ENCODE peak calls at places on chromosomes 5 and 9, in eight cellular contexts. One of them, this sample, is unnamed.
A peak's percentile ranks its signal among the peaks of the same experiment; 100 is the strongest.

GRCh38 chr9:13899924-13900323 is 414.0 kb downstream of the NFIB start:
- DNase-seq in NCI-H1930: no peak
- DNase-seq in tibial nerve: no peak
- DNase-seq in WERI-Rb-1: peak; percentile 60
- DNase-seq in activated T-cell treated with anti-CD3 and anti-CD28 coated beads for 1 hour: no peak
- DNase-seq in smooth muscle cell of the brain vasculature: no peak
- DNase-seq in H9: no peak
- DNase-seq in Daoy: no peak
- DNase-seq in this sample: no peak

GRCh38 chr5:53877243-53877642 is 316.8 kb downstream of the NDUFS4 start:
- DNase-seq in activated T-cell treated with anti-CD3 and anti-CD28 coated beads for 1 hour: no peak
- DNase-seq in Daoy: peak; percentile 43
- DNase-seq in NCI-H1930: no peak
- DNase-seq in tibial nerve: no peak
- DNase-seq in H9: no peak
- DNase-seq in WERI-Rb-1: no peak
- DNase-seq in smooth muscle cell of the brain vasculature: no peak
- DNase-seq in this sample: no peak

GRCh38 chr5:555058-555623 is 30.9 kb upstream of the SLC9A3 start:
- DNase-seq in smooth muscle cell of the brain vasculature: no peak
- DNase-seq in Daoy: peak; percentile 34
- DNase-seq in WERI-Rb-1: peak; percentile 8
- DNase-seq in H9: no peak
- DNase-seq in NCI-H1930: no peak
- DNase-seq in activated T-cell treated with anti-CD3 and anti-CD28 coated beads for 1 hour: no peak
- DNase-seq in tibial nerve: no peak
- DNase-seq in this sample: no peak

GRCh38 chr5:60852940-60853339 is 8.9 kb upstream of the ELOVL7 start:
- DNase-seq in H9: no peak
- DNase-seq in WERI-Rb-1: no peak
- DNase-seq in tibial nerve: no peak
- DNase-seq in activated T-cell treated with anti-CD3 and anti-CD28 coated beads for 1 hour: no peak
- DNase-seq in smooth muscle cell of the brain vasculature: no peak
- DNase-seq in NCI-H1930: no peak
- DNase-seq in Daoy: no peak
- DNase-seq in this sample: no peak

GRCh38 chr9:96209407-96210031 is 92.5 kb downstream of the HSD17B3 start:
- DNase-seq in smooth muscle cell of the brain vasculature: no peak
- DNase-seq in WERI-Rb-1: no peak
- DNase-seq in NCI-H1930: no peak
- DNase-seq in H9: no peak
- DNase-seq in tibial nerve: no peak
- DNase-seq in Daoy: no peak
- DNase-seq in activated T-cell treated with anti-CD3 and anti-CD28 coated beads for 1 hour: no peak
- DNase-seq in this sample: no peak

GRCh38 chr9:6938447-6938846 is 180.7 kb downstream of the KDM4C start:
- DNase-seq in activated T-cell treated with anti-CD3 and anti-CD28 coated beads for 1 hour: no peak
- DNase-seq in Daoy: peak; percentile 75
- DNase-seq in NCI-H1930: no peak
- DNase-seq in smooth muscle cell of the brain vasculature: peak; percentile 69
- DNase-seq in WERI-Rb-1: no peak
- DNase-seq in H9: no peak
- DNase-seq in tibial nerve: no peak
- DNase-seq in this sample: peak; percentile 68

GRCh38 chr9:4344946-4345345 is 45.1 kb upstream of the GLIS3 start:
- DNase-seq in tibial nerve: no peak
- DNase-seq in WERI-Rb-1: no peak
- DNase-seq in H9: no peak
- DNase-seq in Daoy: peak; percentile 46
- DNase-seq in NCI-H1930: no peak
- DNase-seq in activated T-cell treated with anti-CD3 and anti-CD28 coated beads for 1 hour: no peak
- DNase-seq in smooth muscle cell of the brain vasculature: no peak
- DNase-seq in this sample: no peak

GRCh38 chr5:80959768-80960442 is at the start of gene RASGRF2:
- DNase-seq in smooth muscle cell of the brain vasculature: no peak
- DNase-seq in Daoy: peak; percentile 50
- DNase-seq in WERI-Rb-1: peak; percentile 92
- DNase-seq in activated T-cell treated with anti-CD3 and anti-CD28 coated beads for 1 hour: peak; percentile 33
- DNase-seq in NCI-H1930: peak; percentile 10
- DNase-seq in H9: peak; percentile 66
- DNase-seq in tibial nerve: no peak
- DNase-seq in this sample: peak; percentile 72

GRCh38 chr9:97307500-97308163 is at the start of gene CCDC180:
- DNase-seq in H9: no peak
- DNase-seq in WERI-Rb-1: no peak
- DNase-seq in NCI-H1930: no peak
- DNase-seq in tibial nerve: peak; percentile 22
- DNase-seq in activated T-cell treated with anti-CD3 and anti-CD28 coated beads for 1 hour: no peak
- DNase-seq in Daoy: peak; percentile 50
- DNase-seq in smooth muscle cell of the brain vasculature: no peak
- DNase-seq in this sample: no peak

GRCh38 chr9:89179535-89179919 is 909 bp upstream of the SHC3 start:
- DNase-seq in activated T-cell treated with anti-CD3 and anti-CD28 coated beads for 1 hour: no peak
- DNase-seq in smooth muscle cell of the brain vasculature: no peak
- DNase-seq in H9: no peak
- DNase-seq in Daoy: peak; percentile 37
- DNase-seq in NCI-H1930: no peak
- DNase-seq in WERI-Rb-1: no peak
- DNase-seq in tibial nerve: no peak
- DNase-seq in this sample: no peak

GRCh38 chr9:88378317-88378716 is 9.9 kb upstream of the SPIN1 start:
- DNase-seq in WERI-Rb-1: no peak
- DNase-seq in Daoy: no peak
- DNase-seq in NCI-H1930: no peak
- DNase-seq in activated T-cell treated with anti-CD3 and anti-CD28 coated beads for 1 hour: no peak
- DNase-seq in H9: peak; percentile 81
- DNase-seq in tibial nerve: no peak
- DNase-seq in smooth muscle cell of the brain vasculature: no peak
- DNase-seq in this sample: peak; percentile 6

GRCh38 chr9:127976498-127976897 is 4.3 kb downstream of the EEIG1 start:
- DNase-seq in Daoy: no peak
- DNase-seq in smooth muscle cell of the brain vasculature: no peak
- DNase-seq in H9: no peak
- DNase-seq in WERI-Rb-1: no peak
- DNase-seq in tibial nerve: no peak
- DNase-seq in NCI-H1930: no peak
- DNase-seq in activated T-cell treated with anti-CD3 and anti-CD28 coated beads for 1 hour: no peak
- DNase-seq in this sample: peak; percentile 13

GRCh38 chr9:87713278-87713989 is 12.5 kb upstream of the CTSL start:
- DNase-seq in smooth muscle cell of the brain vasculature: peak; percentile 95
- DNase-seq in NCI-H1930: no peak
- DNase-seq in H9: no peak
- DNase-seq in Daoy: peak; percentile 95
- DNase-seq in activated T-cell treated with anti-CD3 and anti-CD28 coated beads for 1 hour: no peak
- DNase-seq in tibial nerve: peak; percentile 75
- DNase-seq in WERI-Rb-1: peak; percentile 54
- DNase-seq in this sample: no peak

GRCh38 chr9:70043689-70044449 is at the start of gene MAMDC2:
- DNase-seq in H9: peak; percentile 76
- DNase-seq in tibial nerve: peak; percentile 51
- DNase-seq in WERI-Rb-1: no peak
- DNase-seq in Daoy: peak; percentile 47
- DNase-seq in smooth muscle cell of the brain vasculature: no peak
- DNase-seq in NCI-H1930: no peak
- DNase-seq in activated T-cell treated with anti-CD3 and anti-CD28 coated beads for 1 hour: no peak
- DNase-seq in this sample: peak; percentile 9

GRCh38 chr5:123992641-123993040 is 480.7 kb downstream of the CSNK1G3 start:
- DNase-seq in H9: no peak
- DNase-seq in tibial nerve: no peak
- DNase-seq in WERI-Rb-1: no peak
- DNase-seq in smooth muscle cell of the brain vasculature: no peak
- DNase-seq in NCI-H1930: no peak
- DNase-seq in Daoy: no peak
- DNase-seq in activated T-cell treated with anti-CD3 and anti-CD28 coated beads for 1 hour: no peak
- DNase-seq in this sample: no peak

GRCh38 chr9:36306481-36307306 is 48.4 kb upstream of the GNE start:
- DNase-seq in tibial nerve: no peak
- DNase-seq in H9: no peak
- DNase-seq in smooth muscle cell of the brain vasculature: peak; percentile 17
- DNase-seq in WERI-Rb-1: peak; percentile 49
- DNase-seq in NCI-H1930: no peak
- DNase-seq in Daoy: peak; percentile 56
- DNase-seq in activated T-cell treated with anti-CD3 and anti-CD28 coated beads for 1 hour: no peak
- DNase-seq in this sample: no peak

GRCh38 chr9:108972186-108972585 is 38.0 kb downstream of the ABITRAM start:
- DNase-seq in Daoy: no peak
- DNase-seq in smooth muscle cell of the brain vasculature: no peak
- DNase-seq in activated T-cell treated with anti-CD3 and anti-CD28 coated beads for 1 hour: no peak
- DNase-seq in H9: no peak
- DNase-seq in WERI-Rb-1: peak; percentile 41
- DNase-seq in tibial nerve: no peak
- DNase-seq in NCI-H1930: no peak
- DNase-seq in this sample: no peak

GRCh38 chr5:111159845-111160244 is 64.3 kb upstream of the CAMK4 start:
- DNase-seq in activated T-cell treated with anti-CD3 and anti-CD28 coated beads for 1 hour: no peak
- DNase-seq in tibial nerve: no peak
- DNase-seq in H9: no peak
- DNase-seq in smooth muscle cell of the brain vasculature: no peak
- DNase-seq in NCI-H1930: no peak
- DNase-seq in Daoy: no peak
- DNase-seq in WERI-Rb-1: no peak
- DNase-seq in this sample: peak; percentile 46

GRCh38 chr9:111621895-111622480 is 9.1 kb upstream of the DNAJC25 start:
- DNase-seq in H9: no peak
- DNase-seq in smooth muscle cell of the brain vasculature: no peak
- DNase-seq in WERI-Rb-1: peak; percentile 45
- DNase-seq in tibial nerve: no peak
- DNase-seq in activated T-cell treated with anti-CD3 and anti-CD28 coated beads for 1 hour: peak; percentile 21
- DNase-seq in Daoy: peak; percentile 37
- DNase-seq in NCI-H1930: no peak
- DNase-seq in this sample: peak; percentile 53